ENCODE peak calls at places on chromosomes 2 and 18, in five cellular contexts. One of them, this sample, is unnamed.

GRCh38 chr2:121955313-121956211 is 200.1 kb downstream of the TSN start:
- DNase-seq in right lobe of liver: no peak
- DNase-seq in H9: no peak
- DNase-seq in ELR: no peak
- DNase-seq in posterior cingulate gyrus: no peak
- DNase-seq in this sample: peak; percentile 44

GRCh38 chr2:237199577-237199976 is 113.9 kb downstream of the COPS8 start:
- DNase-seq in posterior cingulate gyrus: no peak
- DNase-seq in ELR: peak; percentile 28
- DNase-seq in H9: peak; percentile 48
- DNase-seq in right lobe of liver: no peak
- DNase-seq in this sample: no peak

GRCh38 chr2:188600536-188601210 is 309.0 kb downstream of the GULP1 start:
- DNase-seq in right lobe of liver: no peak
- DNase-seq in H9: no peak
- DNase-seq in ELR: peak; percentile 56
- DNase-seq in posterior cingulate gyrus: no peak
- DNase-seq in this sample: no peak

GRCh38 chr2:197191948-197192338 is 118.6 kb downstream of the ANKRD44 start:
- DNase-seq in right lobe of liver: no peak
- DNase-seq in ELR: no peak
- DNase-seq in posterior cingulate gyrus: no peak
- DNase-seq in H9: no peak
- DNase-seq in this sample: no peak

GRCh38 chr2:235675678-235676535 is 182.1 kb downstream of the AGAP1 start:
- DNase-seq in posterior cingulate gyrus: no peak
- DNase-seq in ELR: peak; percentile 72
- DNase-seq in H9: no peak
- DNase-seq in right lobe of liver: no peak
- DNase-seq in this sample: no peak

GRCh38 chr18:36314754-36315153 is 17.2 kb downstream of the FHOD3 start:
- DNase-seq in posterior cingulate gyrus: no peak
- DNase-seq in ELR: peak; percentile 89
- DNase-seq in H9: peak; percentile 3
- DNase-seq in right lobe of liver: no peak
- DNase-seq in this sample: no peak

GRCh38 chr18:57131782-57132181 is 15.1 kb upstream of the BOD1L2 start:
- DNase-seq in H9: no peak
- DNase-seq in ELR: no peak
- DNase-seq in posterior cingulate gyrus: no peak
- DNase-seq in right lobe of liver: peak; percentile 80
- DNase-seq in this sample: peak; percentile 72

GRCh38 chr2:18396328-18396727 is 164.1 kb downstream of the RDH14 start:
- DNase-seq in right lobe of liver: no peak
- DNase-seq in posterior cingulate gyrus: no peak
- DNase-seq in ELR: no peak
- DNase-seq in H9: no peak
- DNase-seq in this sample: no peak

GRCh38 chr2:233439191-233439590 is 84.9 kb downstream of the DGKD start:
- DNase-seq in posterior cingulate gyrus: peak; percentile 55
- DNase-seq in ELR: no peak
- DNase-seq in H9: no peak
- DNase-seq in right lobe of liver: no peak
- DNase-seq in this sample: no peak